ENCODE peak calls at places on chromosomes 11 and 22, in nine cellular contexts. D, W, V, I, U, R, N, E and O are unnamed samples.

GRCh38 chr11:66478823-66479740 is 1.2 kb upstream of the DPP3 start:
- DNase-seq in N (peak; percentile 68), E (no peak), I (no peak), W (peak; percentile 60), V (peak; percentile 85), D (peak; percentile 44), R (no peak), U (peak; percentile 56), O (no peak)

GRCh38 chr11:109597336-109597735 is 175.3 kb downstream of the C11orf87 start:
- DNase-seq in N (no peak), V (no peak), W (no peak), E (no peak), U (no peak), D (no peak), R (no peak), I (no peak), O (peak; percentile 61)

GRCh38 chr11:117191680-117192400 is 7.3 kb upstream of the TAGLN start:
- DNase-seq in I (no peak), E (no peak), R (no peak), W (no peak), N (no peak), U (no peak), V (peak; percentile 69), D (no peak), O (no peak)

GRCh38 chr11:126687477-126687876 is 313.1 kb downstream of the KIRREL3 start:
- DNase-seq in R (no peak), N (no peak), E (no peak), W (no peak), U (no peak), I (no peak), D (no peak), V (no peak), O (no peak)

GRCh38 chr11:132402056-132402684 is 1031.8 kb downstream of the NTM start:
- DNase-seq in N (peak; percentile 30), R (peak; percentile 95), U (peak; percentile 82), D (peak; percentile 19), I (peak; percentile 4), W (peak; percentile 80), V (no peak), E (peak; percentile 62), O (no peak)

GRCh38 chr11:9148727-9149126 is 57.3 kb upstream of the SCUBE2 start:
- DNase-seq in U (no peak), E (no peak), N (no peak), V (no peak), R (no peak), D (no peak), I (no peak), W (no peak), O (no peak)

GRCh38 chr11:102830328-102830727 is 13.1 kb downstream of the MMP3 start:
- DNase-seq in U (no peak), E (no peak), V (no peak), D (no peak), R (no peak), I (no peak), W (no peak), N (peak; percentile 30), O (no peak)

GRCh38 chr11:47659273-47659672 is 16.9 kb upstream of the MTCH2 start:
- DNase-seq in W (no peak), V (no peak), U (no peak), I (no peak), E (no peak), N (no peak), D (no peak), R (no peak), O (no peak)

GRCh38 chr22:45308624-45309421 is 911 bp upstream of the FAM118A start:
- DNase-seq in U (peak; percentile 57), V (peak; percentile 77), I (no peak), N (peak; percentile 13), E (no peak), W (peak; percentile 28), R (no peak), D (no peak), O (peak; percentile 19)

GRCh38 chr11:11580831-11581492 is 40.8 kb downstream of the GALNT18 start:
- DNase-seq in D (peak; percentile 45), W (no peak), V (no peak), U (no peak), I (no peak), E (no peak), R (peak; percentile 30), N (no peak), O (no peak)

GRCh38 chr11:122998727-122999370 is 17.2 kb upstream of the BSX start:
- DNase-seq in R (no peak), V (no peak), N (no peak), I (no peak), U (peak; percentile 46), E (no peak), W (peak; percentile 24), D (no peak), O (no peak)

GRCh38 chr11:76327223-76327622 is 53.7 kb downstream of the THAP12 start:
- DNase-seq in V (no peak), I (no peak), D (no peak), U (no peak), N (no peak), E (no peak), W (no peak), R (no peak), O (peak; percentile 34)